ENCODE peak calls at places on chromosomes 5 and 9, in eight cellular contexts. C, P, N, E, V, D, U and M are unnamed samples. For H3K4me1, the result is how much of the 10 kb centered on the place peaks cover.

GRCh38 chr5:172276214-172276613 is 7.3 kb downstream of the UBTD2 start:
- DNase-seq in E (no peak), N (no peak), V (no peak), P (no peak), U (no peak), D (no peak), C (no peak), M (no peak)

GRCh38 chr5:42494414-42494813 is 71.2 kb downstream of the GHR start:
- DNase-seq in C (no peak), V (no peak), D (peak), E (peak), U (no peak), N (peak), P (no peak), M (no peak)

GRCh38 chr5:124670672-124671592 is 75.5 kb downstream of the ZNF608 start:
- DNase-seq in P (no peak), D (no peak), C (no peak), U (no peak), V (no peak), E (no peak), N (no peak), M (no peak)

GRCh38 chr5:160155017-160155725 is 35.9 kb upstream of the PWWP2A start:
- DNase-seq in C (no peak), D (peak), V (no peak), N (peak), U (no peak), P (no peak), E (peak), M (peak)

GRCh38 chr5:174737335-174737734 is 13.0 kb downstream of the MSX2 start:
- DNase-seq in C (no peak), V (no peak), U (no peak), N (peak), E (peak), P (no peak), D (no peak), M (no peak)

GRCh38 chr9:78552802-78553201 is 255.9 kb downstream of the PSAT1 start:
- DNase-seq in C (no peak), D (no peak), P (no peak), V (no peak), N (no peak), E (peak), U (no peak), M (no peak)

GRCh38 chr9:113570106-113570505 is 106.6 kb downstream of the RGS3 start:
- DNase-seq in U (no peak), C (no peak), P (no peak), E (no peak), V (no peak), D (no peak), N (no peak), M (no peak)

GRCh38 chr9:120366646-120367019 is 213.3 kb downstream of the CDK5RAP2 start:
- DNase-seq in U (no peak), V (no peak), D (peak), N (peak), C (no peak), E (peak), P (no peak), M (no peak)

GRCh38 chr5:96288166-96288844 is 144.7 kb downstream of the PCSK1 start:
- DNase-seq in D (no peak), E (no peak), V (no peak), U (no peak), P (no peak), N (no peak), C (no peak), M (no peak)

GRCh38 chr5:1324719-1325190 is 20.1 kb downstream of the CLPTM1L start:
- DNase-seq in U (no peak), N (no peak), D (no peak), V (peak), P (no peak), E (no peak), C (no peak), M (no peak)

GRCh38 chr9:93814561-93814960 is 140.6 kb downstream of the BARX1 start:
- DNase-seq in P (peak), D (no peak), E (no peak), C (no peak), N (no peak), U (no peak), V (peak), M (no peak)

GRCh38 chr5:104347119-104347708 is 784.6 kb upstream of the NUDT12 start:
- DNase-seq in C (peak), E (peak), N (peak), U (no peak), V (no peak), D (peak), P (no peak), M (no peak)

GRCh38 chr5:72163349-72163983 is 56.2 kb downstream of the MAP1B start:
- DNase-seq in E (peak), C (no peak), V (no peak), N (no peak), U (no peak), D (no peak), P (no peak), M (no peak)

GRCh38 chr9:90970603-90971002 is 169.0 kb downstream of the SYK start:
- DNase-seq in N (no peak), C (no peak), U (no peak), D (no peak), E (peak), V (no peak), P (no peak), M (no peak)

GRCh38 chr5:155098433-155098832 is 84.9 kb downstream of the KIF4B start:
- DNase-seq in P (no peak), N (no peak), C (peak), V (no peak), E (no peak), D (no peak), U (no peak), M (no peak)

GRCh38 chr9:16207161-16207560 is 654.3 kb downstream of the CCDC171 start:
- DNase-seq in U (no peak), C (no peak), P (no peak), D (peak), E (peak), V (no peak), N (no peak), M (no peak)

GRCh38 chr5:138700581-138701362 is 52.5 kb upstream of the CTNNA1 start:
- DNase-seq in P (no peak), V (no peak), E (no peak), U (no peak), C (no peak), D (no peak), N (no peak), M (no peak)

GRCh38 chr5:122366501-122366900 is 54.5 kb downstream of the SNCAIP start:
- DNase-seq in C (no peak), E (peak), V (no peak), N (no peak), D (no peak), P (no peak), U (no peak), M (no peak)

GRCh38 chr9:124347206-124347967 is 67.9 kb downstream of the PSMB7 start:
- DNase-seq in D (no peak), N (no peak), P (no peak), C (no peak), V (no peak), E (no peak), U (no peak), M (no peak)

GRCh38 chr5:10453564-10453963 is 11.9 kb downstream of the ROPN1L start:
- DNase-seq in N (no peak), C (no peak), D (no peak), E (peak), P (no peak), V (no peak), U (no peak), M (no peak)

GRCh38 chr5:151345808-151346478 is 1.4 kb downstream of the SLC36A2 start:
- DNase-seq in E (peak), C (no peak), U (no peak), P (no peak), N (no peak), D (no peak), V (no peak), M (no peak)

GRCh38 chr5:675876-676698 is 17.1 kb downstream of the TPPP start:
- DNase-seq in N (no peak), E (no peak), U (no peak), C (no peak), P (peak), V (peak), D (no peak), M (no peak)

GRCh38 chr5:60334281-60334713 is 365.7 kb downstream of the DEPDC1B start:
- DNase-seq in P (no peak), C (no peak), U (no peak), N (no peak), E (peak), D (no peak), V (no peak), M (no peak)

GRCh38 chr5:73019766-73020165 is 63.9 kb downstream of the FCHO2 start:
- DNase-seq in E (no peak), U (no peak), P (no peak), V (no peak), N (no peak), C (no peak), D (no peak), M (no peak)

GRCh38 chr5:123813251-123813650 is 301.3 kb downstream of the CSNK1G3 start:
- DNase-seq in C (no peak), P (no peak), V (no peak), N (no peak), U (no peak), D (no peak), E (peak), M (no peak)

GRCh38 chr9:110742741-110743371 is 74.3 kb downstream of the MUSK start:
- DNase-seq in U (no peak), P (no peak), C (no peak), E (peak), V (no peak), D (no peak), N (peak), M (no peak)

GRCh38 chr5:119315516-119315949 is 40.3 kb upstream of the TNFAIP8 start:
- DNase-seq in P (no peak), E (no peak), N (peak), V (no peak), D (peak), U (no peak), C (no peak), M (peak)

GRCh38 chr9:94624621-94625020 is 14.7 kb downstream of the FBP1 start:
- DNase-seq in E (no peak), V (no peak), D (no peak), U (no peak), N (no peak), P (no peak), C (no peak), M (no peak)

GRCh38 chr5:119360905-119361605 is 5.2 kb downstream of the TNFAIP8 start:
- DNase-seq in V (no peak), E (peak), D (no peak), P (no peak), N (no peak), C (no peak), U (no peak), M (no peak)

GRCh38 chr5:13814293-13814692 is 130.2 kb downstream of the DNAH5 start:
- DNase-seq in E (peak), P (no peak), V (no peak), D (no peak), N (no peak), U (no peak), C (no peak), M (no peak)

GRCh38 chr5:32276173-32276853 is 36.4 kb downstream of the MTMR12 start:
- DNase-seq in D (peak), P (no peak), E (peak), U (no peak), N (peak), C (peak), V (no peak), M (peak)

GRCh38 chr9:79583957-79584654 is 12.3 kb downstream of the TLE4 start:
- DNase-seq in C (peak), U (no peak), E (no peak), V (peak), P (no peak), D (peak), N (peak), M (peak)

GRCh38 chr9:77460938-77461337 is 187.2 kb downstream of the GNA14 start:
- DNase-seq in U (no peak), V (no peak), D (no peak), E (no peak), P (no peak), C (no peak), N (no peak), M (no peak)

GRCh38 chr5:39176740-39177628 is 42.4 kb downstream of the FYB1 start:
- DNase-seq in P (no peak), C (no peak), U (no peak), N (no peak), V (no peak), D (no peak), E (no peak), M (peak)

GRCh38 chr9:108473209-108474112 is 382.3 kb downstream of the ACTL7B start:
- DNase-seq in C (no peak), N (peak), D (no peak), P (no peak), V (no peak), E (peak), U (no peak), M (no peak)

GRCh38 chr9:16241231-16241630 is 629.2 kb downstream of the BNC2 start:
- DNase-seq in N (no peak), E (peak), U (no peak), P (no peak), V (no peak), D (no peak), C (no peak), M (peak)

GRCh38 chr5:172496671-172497371 is 42.5 kb upstream of the SH3PXD2B start:
- DNase-seq in E (peak), V (no peak), N (no peak), D (no peak), U (no peak), C (no peak), P (peak), M (no peak)

GRCh38 chr9:130893250-130894101 is 3.1 kb downstream of the QRFP start:
- DNase-seq in E (no peak), C (no peak), N (peak), V (peak), P (no peak), D (no peak), U (no peak), M (no peak)

GRCh38 chr5:134093351-134093750 is 21.1 kb upstream of the TCF7 start:
- DNase-seq in P (no peak), N (no peak), E (no peak), U (no peak), D (no peak), V (no peak), C (no peak), M (no peak)
- H3K4me1 ChIP-seq in P (under half), N (under half), E (under half), U (half or more), D (under half), V (under half), C (under half), M (under half)

GRCh38 chr5:137179203-137179602 is 319.9 kb downstream of the SPOCK1 start:
- DNase-seq in D (no peak), U (no peak), P (no peak), N (no peak), E (no peak), C (no peak), V (no peak), M (no peak)
- H3K4me1 ChIP-seq in D (under half), U (under half), P (under half), N (under half), E (under half), C (under half), V (under half), M (under half)

DNA sequence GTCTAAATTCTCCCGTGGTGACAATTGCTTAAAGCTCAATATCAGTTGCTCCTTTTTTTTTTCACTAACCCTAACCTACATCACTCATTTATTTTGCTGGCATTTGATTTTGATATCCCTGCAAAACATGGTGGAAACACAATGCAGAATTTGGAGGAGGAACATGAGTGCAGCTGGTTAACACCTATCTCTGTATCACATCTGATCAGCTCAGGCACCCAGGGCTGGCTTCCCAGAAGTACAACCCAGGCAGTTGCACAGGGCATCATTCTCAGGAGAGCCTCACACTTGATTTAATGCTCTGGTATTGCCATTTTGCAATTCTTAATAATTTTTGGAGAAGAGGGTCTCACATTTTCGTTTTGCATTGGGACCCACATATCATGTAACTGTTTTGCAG is 19.1 kb upstream of the ADAM19 start:
- DNase-seq in V (no peak), U (no peak), D (no peak), N (no peak), P (no peak), E (no peak), C (no peak), M (no peak)
- H3K4me1 ChIP-seq in V (under half), U (under half), D (under half), N (under half), P (under half), E (under half), C (under half), M (under half)

DNA sequence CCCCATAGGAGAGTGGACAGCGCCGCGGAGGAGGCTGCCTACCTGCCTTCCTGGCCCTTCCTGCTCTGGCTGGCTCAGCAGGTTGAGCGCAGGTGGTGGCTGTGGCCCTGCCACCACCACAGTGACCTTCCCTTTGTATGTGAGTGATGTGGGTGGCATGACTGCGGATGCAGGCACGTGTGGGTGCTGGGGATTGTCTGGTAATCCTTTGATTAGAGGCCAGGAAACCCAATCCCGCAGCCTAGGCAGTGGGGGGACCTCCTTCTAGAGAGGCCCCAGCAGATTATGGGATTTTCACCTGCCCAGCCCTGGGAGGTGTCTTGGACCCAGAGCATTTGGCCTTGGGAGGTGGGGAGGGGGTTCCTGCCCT is 16.5 kb downstream of the RXRA start:
- DNase-seq in D (no peak), V (no peak), U (no peak), C (no peak), P (no peak), E (no peak), N (no peak), M (no peak)
- H3K4me1 ChIP-seq in D (under half), V (half or more), U (under half), C (under half), P (under half), E (under half), N (under half), M (under half)

DNA sequence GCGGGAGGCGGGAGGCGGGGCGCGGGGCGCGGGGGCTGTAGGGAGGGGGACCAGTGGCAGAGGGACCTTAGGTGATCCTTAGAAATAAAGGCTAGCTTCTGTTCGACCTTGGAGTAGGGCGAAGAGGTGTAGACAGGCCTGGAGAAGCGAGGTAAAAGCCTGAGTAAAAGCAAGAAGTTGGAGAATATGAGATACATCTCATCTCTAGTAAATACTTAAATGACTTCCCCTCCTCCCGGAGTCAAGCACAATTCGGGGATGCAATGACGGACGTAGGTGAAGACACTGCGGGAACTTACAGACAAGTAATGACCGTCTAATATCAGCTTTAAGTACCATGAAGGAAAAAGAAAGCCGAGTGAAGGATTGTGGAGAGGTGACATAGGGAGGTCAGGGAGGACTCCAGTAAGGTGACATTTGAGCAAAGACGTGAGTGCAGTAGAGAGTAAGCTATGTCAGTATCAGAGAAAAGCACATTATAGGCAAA is 468 bp downstream of the SMC2 start:
- DNase-seq in C (no peak), P (no peak), D (no peak), N (no peak), U (no peak), V (no peak), E (peak), M (no peak)
- H3K4me1 ChIP-seq in C (under half), P (under half), D (under half), N (under half), U (under half), V (under half), E (under half), M (under half)

GRCh38 chr5:157267766-157268480 is 2.0 kb downstream of the CYFIP2 start:
- DNase-seq in E (no peak), U (no peak), D (no peak), N (no peak), C (no peak), V (no peak), P (no peak), M (no peak)

GRCh38 chr5:157266286-157267007 is 524 bp downstream of the CYFIP2 start:
- DNase-seq in P (peak), V (peak), U (peak), N (peak), C (peak), D (peak), E (no peak), M (peak)

GRCh38 chr5:157269165-157269671 is 3.3 kb downstream of the CYFIP2 start:
- DNase-seq in P (no peak), D (no peak), C (no peak), U (no peak), V (peak), E (peak), N (peak), M (no peak)

GRCh38 chr5:157265714-157266285 is at the start of gene CYFIP2:
- DNase-seq in P (no peak), D (peak), E (peak), U (peak), V (peak), N (peak), C (peak), M (peak)

GRCh38 chr5:157267025-157267424 is 1.1 kb downstream of the CYFIP2 start:
- DNase-seq in N (no peak), V (no peak), E (no peak), D (no peak), U (no peak), C (no peak), P (no peak), M (no peak)
- H3K4me1 ChIP-seq in N (under half), V (under half), E (under half), D (under half), U (half or more), C (half or more), P (under half), M (under half)

GRCh38 chr5:179916523-179916922 is 8.8 kb upstream of the TBC1D9B start:
- DNase-seq in D (no peak), U (no peak), E (no peak), P (no peak), N (no peak), C (no peak), V (no peak), M (no peak)
- H3K4me1 ChIP-seq in D (under half), U (under half), E (under half), P (under half), N (under half), C (under half), V (under half), M (under half)

DNA sequence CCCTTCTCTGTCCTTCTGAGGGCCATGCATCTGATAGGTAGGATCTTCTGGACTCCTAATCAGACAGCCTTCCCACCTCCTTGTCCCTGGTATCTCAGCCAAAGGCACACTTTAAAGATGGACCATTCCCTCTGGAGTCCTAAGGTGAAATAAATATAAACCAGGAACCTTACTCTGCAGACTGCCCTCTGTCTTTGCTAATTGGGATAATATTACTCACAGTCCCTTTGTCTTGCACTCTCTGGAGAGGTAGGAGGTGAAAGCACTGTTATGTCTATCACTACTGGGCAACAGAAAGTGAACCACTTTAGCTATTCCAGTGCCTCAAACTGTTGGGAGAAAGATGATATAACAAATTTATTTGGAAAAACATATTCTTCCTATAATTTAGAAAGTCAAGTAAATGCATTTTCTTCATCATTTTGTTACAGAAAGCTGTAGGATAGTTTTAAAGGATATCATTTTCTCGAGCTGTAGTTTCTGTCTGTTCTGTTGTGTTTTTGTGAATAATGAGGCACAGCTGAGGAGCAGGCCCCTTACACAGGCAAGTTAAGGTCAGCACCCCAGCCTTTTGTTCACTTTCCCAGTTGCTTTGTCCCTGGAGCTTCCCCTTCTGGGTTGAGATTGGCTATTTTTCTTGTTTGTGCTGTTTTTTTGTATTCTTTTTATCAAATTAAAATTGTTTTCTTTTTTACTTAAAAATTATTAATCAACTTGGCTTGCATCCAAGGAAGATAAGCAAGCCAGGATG is 213.6 kb upstream of the ACTBL2 start:
- DNase-seq in D (no peak), P (no peak), N (no peak), U (no peak), V (no peak), C (no peak), E (no peak), M (no peak)
- H3K4me1 ChIP-seq in D (under half), P (under half), N (under half), U (under half), V (under half), C (under half), E (under half), M (under half)

GRCh38 chr9:132596200-132596599 is 13.8 kb downstream of the BARHL1 start:
- DNase-seq in U (no peak), V (no peak), E (no peak), C (no peak), P (no peak), D (no peak), N (no peak), M (no peak)
- H3K4me1 ChIP-seq in U (under half), V (under half), E (under half), C (under half), P (under half), D (under half), N (under half), M (under half)